ENCODE peak calls at places on chromosomes 2 and 18, in eight cellular contexts. W, B, E, J, F, D, M and O are unnamed samples.

GRCh38 chr2:125168442-125168841 is 1143.4 kb downstream of the CNTNAP5 start:
- DNase-seq in W (no peak), B (no peak), E (no peak), J (no peak), F (no peak), D (no peak), M (no peak), O (no peak)

GRCh38 chr2:86020984-86021383 is 84.7 kb downstream of the POLR1A start:
- DNase-seq in W (no peak), B (peak), E (no peak), J (no peak), F (no peak), D (no peak), M (no peak), O (no peak)

GRCh38 chr18:9683418-9684396 is 24.4 kb upstream of the RAB31 start:
- DNase-seq in W (peak), B (peak), E (no peak), J (no peak), F (peak), D (no peak), M (no peak), O (no peak)

GRCh38 chr2:7027436-7027835 is 110.2 kb downstream of the RNF144A start:
- DNase-seq in W (no peak), B (no peak), E (no peak), J (no peak), F (no peak), D (no peak), M (no peak), O (no peak)

GRCh38 chr2:71505086-71505769 is 51.9 kb downstream of the DYSF start:
- DNase-seq in W (no peak), B (no peak), E (no peak), J (no peak), F (no peak), D (no peak), M (no peak), O (no peak)

GRCh38 chr2:30765876-30766470 is 41.3 kb downstream of the CAPN13 start:
- DNase-seq in W (no peak), B (no peak), E (no peak), J (no peak), F (no peak), D (no peak), M (peak), O (no peak)

GRCh38 chr18:31677592-31677991 is 6.8 kb downstream of the B4GALT6 start:
- DNase-seq in W (no peak), B (no peak), E (no peak), J (no peak), F (no peak), D (no peak), M (no peak), O (no peak)

GRCh38 chr18:8948471-8949149 is 153.9 kb upstream of the NDUFV2 start:
- DNase-seq in W (no peak), B (peak), E (no peak), J (no peak), F (peak), D (no peak), M (no peak), O (no peak)

GRCh38 chr2:205387350-205388045 is 294.8 kb upstream of the NRP2 start:
- DNase-seq in W (no peak), B (no peak), E (no peak), J (no peak), F (no peak), D (no peak), M (no peak), O (no peak)

GRCh38 chr18:77049938-77050337 is 82.6 kb downstream of the MBP start:
- DNase-seq in W (no peak), B (no peak), E (no peak), J (no peak), F (no peak), D (no peak), M (no peak), O (no peak)

GRCh38 chr2:208101716-208102631 is 22.4 kb downstream of the CRYGD start:
- DNase-seq in W (peak), B (peak), E (no peak), J (no peak), F (no peak), D (no peak), M (no peak), O (no peak)

GRCh38 chr2:46632349-46632748 is 153.0 kb downstream of the TMEM247 start:
- DNase-seq in W (peak), B (peak), E (no peak), J (no peak), F (no peak), D (no peak), M (no peak), O (no peak)

GRCh38 chr2:166410828-166411472 is 35.2 kb upstream of the SCN9A start:
- DNase-seq in W (peak), B (peak), E (no peak), J (no peak), F (no peak), D (no peak), M (no peak), O (no peak)

GRCh38 chr18:72444756-72445155 is 99.4 kb downstream of the CBLN2 start:
- DNase-seq in W (no peak), B (no peak), E (no peak), J (no peak), F (no peak), D (no peak), M (no peak), O (no peak)

GRCh38 chr18:7821784-7822183 is 254.7 kb downstream of the PTPRM start:
- DNase-seq in W (no peak), B (peak), E (no peak), J (no peak), F (no peak), D (no peak), M (no peak), O (no peak)

GRCh38 chr2:40204268-40204667 is 247.6 kb downstream of the SLC8A1 start:
- DNase-seq in W (no peak), B (peak), E (no peak), J (no peak), F (no peak), D (no peak), M (no peak), O (no peak)

GRCh38 chr2:200380833-200381542 is 74.5 kb downstream of the SPATS2L start:
- DNase-seq in W (no peak), B (peak), E (no peak), J (no peak), F (no peak), D (no peak), M (no peak), O (no peak)

GRCh38 chr18:56565596-56566355 is 72.6 kb downstream of the TXNL1 start:
- DNase-seq in W (no peak), B (peak), E (no peak), J (no peak), F (no peak), D (no peak), M (no peak), O (no peak)

GRCh38 chr2:158724803-158725271 is 70.3 kb upstream of the DAPL1 start:
- DNase-seq in W (no peak), B (no peak), E (no peak), J (no peak), F (no peak), D (no peak), M (no peak), O (no peak)

GRCh38 chr2:218218409-218219185 is 1.6 kb downstream of the ARPC2 start:
- DNase-seq in W (no peak), B (peak), E (no peak), J (no peak), F (no peak), D (no peak), M (peak), O (no peak)

GRCh38 chr2:172783091-172783898 is 47.6 kb downstream of the RAPGEF4 start:
- DNase-seq in W (peak), B (peak), E (no peak), J (no peak), F (peak), D (peak), M (no peak), O (no peak)

GRCh38 chr2:174771631-174772491 is 7.6 kb upstream of the CHRNA1 start:
- DNase-seq in W (peak), B (peak), E (peak), J (peak), F (peak), D (peak), M (peak), O (no peak)

GRCh38 chr18:22285299-22286140 is 116.1 kb downstream of the GATA6 start:
- DNase-seq in W (no peak), B (no peak), E (no peak), J (no peak), F (no peak), D (no peak), M (no peak), O (no peak)

GRCh38 chr2:231172020-231172419 is 26.4 kb upstream of the ARMC9 start:
- DNase-seq in W (no peak), B (no peak), E (no peak), J (no peak), F (no peak), D (no peak), M (no peak), O (no peak)

GRCh38 chr18:58310517-58310916 is 266.5 kb downstream of the NEDD4L start:
- DNase-seq in W (no peak), B (no peak), E (no peak), J (peak), F (no peak), D (no peak), M (peak), O (no peak)

GRCh38 chr2:241855888-241856422 is 2.7 kb downstream of the PDCD1 start:
- DNase-seq in W (no peak), B (no peak), E (no peak), J (no peak), F (no peak), D (no peak), M (no peak), O (no peak)

GRCh38 chr18:26863122-26863879 is 2.2 kb downstream of the AQP4 start:
- DNase-seq in W (no peak), B (no peak), E (no peak), J (no peak), F (no peak), D (peak), M (no peak), O (peak)

GRCh38 chr2:82234283-82234682 is 1929.7 kb upstream of the LRRTM1 start:
- DNase-seq in W (no peak), B (no peak), E (no peak), J (no peak), F (no peak), D (no peak), M (no peak), O (no peak)

GRCh38 chr2:160434254-160434948 is 59.2 kb downstream of the RBMS1 start:
- DNase-seq in W (no peak), B (no peak), E (no peak), J (no peak), F (no peak), D (no peak), M (no peak), O (no peak)

GRCh38 chr2:179604638-179605037 is 256.8 kb downstream of the ZNF385B start:
- DNase-seq in W (no peak), B (peak), E (no peak), J (no peak), F (no peak), D (no peak), M (no peak), O (no peak)

GRCh38 chr2:101341901-101342624 is 33.6 kb upstream of the RNF149 start:
- DNase-seq in W (peak), B (peak), E (peak), J (peak), F (peak), D (peak), M (peak), O (peak)

GRCh38 chr2:85694052-85695025 is at the start of gene GNLY:
- DNase-seq in W (no peak), B (no peak), E (no peak), J (no peak), F (no peak), D (no peak), M (peak), O (no peak)

GRCh38 chr2:27756544-27757498 is 14.7 kb upstream of the MRPL33 start:
- DNase-seq in W (no peak), B (peak), E (no peak), J (no peak), F (no peak), D (no peak), M (no peak), O (no peak)

GRCh38 chr2:207902822-207903221 is 122.5 kb downstream of the PLEKHM3 start:
- DNase-seq in W (no peak), B (no peak), E (no peak), J (no peak), F (no peak), D (no peak), M (no peak), O (no peak)

GRCh38 chr2:140737006-140737405 is 1393.8 kb downstream of the LRP1B start:
- DNase-seq in W (no peak), B (no peak), E (no peak), J (no peak), F (no peak), D (no peak), M (no peak), O (no peak)

GRCh38 chr18:7592305-7593071 is 25.4 kb downstream of the PTPRM start:
- DNase-seq in W (no peak), B (no peak), E (no peak), J (no peak), F (no peak), D (no peak), M (no peak), O (no peak)

GRCh38 chr2:168663993-168664392 is 138.4 kb upstream of the NOSTRIN start:
- DNase-seq in W (no peak), B (no peak), E (no peak), J (no peak), F (no peak), D (no peak), M (no peak), O (no peak)

GRCh38 chr2:151275291-151275690 is 13.6 kb upstream of the RBM43 start:
- DNase-seq in W (no peak), B (no peak), E (no peak), J (no peak), F (no peak), D (no peak), M (no peak), O (no peak)

GRCh38 chr18:3345452-3345851 is 83.5 kb downstream of the MYL12B start:
- DNase-seq in W (no peak), B (peak), E (no peak), J (no peak), F (no peak), D (no peak), M (no peak), O (no peak)